ENCODE peak calls at places on chromosomes 1 and 21, in nine cellular contexts. Q is uterus; S is GF-D8; E is CD8-positive, alpha-beta T cell; Z is activated T-helper 1 cell treated with anti-CD3 and anti-CD28 coated beads, Interleukin-2, amount 50 U/mL, for 16 hours; P is left cardiac atrium; U is esophagus muscularis mucosa; K is kidney epithelial cell; N is AG20443. W is an unnamed sample.

GRCh38 chr1:19466112-19466561 is 19.2 kb downstream of the CAPZB start:
- DNase-seq in E (no peak), S (no peak), N (no peak), P (no peak), U (no peak), Z (no peak), K (no peak), Q (no peak), W (no peak)

GRCh38 chr1:57683037-57683928 is 259.4 kb upstream of the DAB1 start:
- DNase-seq in P (no peak), N (no peak), Q (no peak), U (no peak), E (no peak), Z (no peak), K (no peak), S (no peak), W (no peak)

GRCh38 chr1:57615956-57616355 is 192.1 kb upstream of the DAB1 start:
- DNase-seq in K (no peak), N (no peak), U (no peak), P (no peak), S (no peak), E (no peak), Z (no peak), Q (no peak), W (no peak)

GRCh38 chr1:218558411-218558810 is 213.3 kb downstream of the TGFB2 start:
- DNase-seq in N (no peak), U (no peak), S (no peak), E (no peak), Q (no peak), P (no peak), K (no peak), Z (no peak), W (no peak)

GRCh38 chr1:202958544-202959275 is 598 bp upstream of the ADIPOR1 start:
- DNase-seq in U (no peak), Q (no peak), Z (no peak), K (no peak), P (no peak), S (peak), E (no peak), N (no peak), W (no peak)

GRCh38 chr1:86416343-86416742 is 7.6 kb upstream of the CLCA2 start:
- DNase-seq in P (no peak), U (no peak), Z (no peak), N (no peak), Q (no peak), K (no peak), E (no peak), S (no peak), W (no peak)

GRCh38 chr1:204565617-204566582 is 49.7 kb downstream of the MDM4 start:
- DNase-seq in Z (no peak), E (peak), K (peak), Q (peak), P (peak), U (no peak), N (peak), S (peak), W (peak)

GRCh38 chr1:179814513-179814838 is 63.1 kb downstream of the TOR1AIP2 start:
- DNase-seq in P (peak), K (no peak), S (no peak), U (no peak), E (no peak), N (peak), Q (no peak), Z (no peak), W (no peak)

GRCh38 chr1:40392206-40392605 is 18.7 kb downstream of the SMAP2 start:
- DNase-seq in S (no peak), Z (no peak), Q (no peak), P (no peak), N (peak), E (no peak), U (no peak), K (no peak), W (peak)

GRCh38 chr1:244414543-244414942 is 37.2 kb downstream of the ADSS2 start:
- DNase-seq in U (no peak), P (no peak), Z (no peak), S (no peak), E (no peak), N (peak), K (no peak), Q (no peak), W (peak)

GRCh38 chr1:111754964-111755320 is 759 bp upstream of the DDX20 start:
- DNase-seq in Z (no peak), U (no peak), E (no peak), P (peak), N (peak), S (no peak), Q (peak), K (no peak), W (no peak)

GRCh38 chr1:20248954-20249612 is 41.6 kb upstream of the VWA5B1 start:
- DNase-seq in N (no peak), P (no peak), E (peak), S (no peak), U (no peak), Q (no peak), Z (no peak), K (no peak), W (no peak)

GRCh38 chr1:228471762-228472398 is 15.3 kb upstream of the RNF187 start:
- DNase-seq in S (peak), Z (no peak), K (no peak), N (peak), P (no peak), E (no peak), Q (no peak), U (no peak), W (no peak)

GRCh38 chr1:162235261-162235780 is 141.3 kb downstream of the SPATA46 start:
- DNase-seq in N (peak), S (no peak), Z (no peak), P (no peak), K (peak), Q (no peak), E (no peak), U (no peak), W (peak)

GRCh38 chr21:41815652-41816582 is 49.1 kb upstream of the RIPK4 start:
- DNase-seq in U (no peak), K (no peak), E (no peak), N (no peak), S (no peak), Z (no peak), Q (no peak), P (no peak), W (no peak)

GRCh38 chr1:117210831-117211261 is at the start of gene VTCN1:
- DNase-seq in P (no peak), N (no peak), U (peak), S (no peak), Q (no peak), Z (no peak), K (peak), E (no peak), W (no peak)

GRCh38 chr1:202615501-202616354 is 94.5 kb downstream of the SYT2 start:
- DNase-seq in K (no peak), Q (no peak), E (no peak), U (no peak), P (no peak), Z (no peak), N (peak), S (peak), W (no peak)

GRCh38 chr1:157310401-157310800 is 172.2 kb upstream of the ETV3 start:
- DNase-seq in P (no peak), U (peak), K (no peak), Z (no peak), N (no peak), E (no peak), S (no peak), Q (peak), W (no peak)

GRCh38 chr1:87197156-87197555 is 131.5 kb upstream of the LMO4 start:
- DNase-seq in P (no peak), K (no peak), Q (no peak), E (no peak), S (no peak), N (peak), U (no peak), Z (no peak), W (no peak)

GRCh38 chr1:202268032-202268431 is 73.7 kb downstream of the UBE2T start:
- DNase-seq in Q (no peak), Z (no peak), U (no peak), E (no peak), S (no peak), N (no peak), K (no peak), P (no peak), W (no peak)

GRCh38 chr1:94125551-94126514 is 4.9 kb upstream of the ABCA4 start:
- DNase-seq in K (no peak), P (no peak), S (no peak), Z (no peak), E (no peak), N (no peak), U (peak), Q (no peak), W (no peak)

GRCh38 chr21:36815284-36815683 is 116.4 kb downstream of the SIM2 start:
- DNase-seq in P (no peak), E (no peak), U (no peak), Q (no peak), Z (no peak), K (no peak), S (no peak), N (no peak), W (no peak)

GRCh38 chr1:8026976-8027747 is 1.1 kb upstream of the ERRFI1 start:
- DNase-seq in K (no peak), E (no peak), Z (no peak), U (no peak), P (peak), Q (peak), S (no peak), N (no peak), W (no peak)

GRCh38 chr1:88022507-88022906 is 661.6 kb upstream of the PKN2 start:
- DNase-seq in Q (no peak), N (no peak), Z (no peak), U (no peak), P (no peak), E (no peak), S (no peak), K (no peak), W (no peak)

GRCh38 chr1:180252638-180253536 is 22.8 kb downstream of the LHX4 start:
- DNase-seq in Z (peak), U (no peak), Q (peak), E (peak), N (peak), S (peak), K (no peak), P (peak), W (peak)